ENCODE peak calls at places on chromosomes 3 and 15, in five cellular contexts. N is H9, Q is dorsolateral prefrontal cortex, C is lung, S is GM13976. J is an unnamed sample.

GRCh38 chr3:13110678-13111116 is 37.5 kb upstream of the IQSEC1 start:
- DNase-seq in C (no peak), N (no peak), Q (no peak), S (peak; percentile 79), J (peak; percentile 75)

GRCh38 chr3:107987036-107987557 is 103.7 kb downstream of the CD47 start:
- DNase-seq in C (peak; percentile 90), S (no peak), N (no peak), Q (no peak), J (no peak)

GRCh38 chr3:140727886-140728285 is 50.0 kb downstream of the TRIM42 start:
- DNase-seq in N (no peak), C (no peak), S (no peak), Q (no peak), J (no peak)

GRCh38 chr3:6602329-6602728 is 258.6 kb upstream of the GRM7 start:
- DNase-seq in Q (no peak), N (no peak), C (no peak), S (no peak), J (no peak)

GRCh38 chr15:66875588-66876422 is 173.8 kb downstream of the SMAD6 start:
- DNase-seq in C (peak; percentile 25), Q (no peak), N (no peak), S (no peak), J (no peak)

GRCh38 chr3:184315871-184316661 is 1.7 kb downstream of the EIF4G1 start:
- DNase-seq in N (no peak), S (peak; percentile 45), C (no peak), Q (no peak), J (peak; percentile 19)

GRCh38 chr15:70461992-70462391 is 301.4 kb downstream of the UACA start:
- DNase-seq in C (no peak), N (no peak), Q (no peak), S (no peak), J (no peak)

GRCh38 chr3:33440328-33440577 is at the start of gene UBP1:
- DNase-seq in S (no peak), N (no peak), Q (no peak), C (no peak), J (no peak)

GRCh38 chr15:66937588-66937987 is 127.8 kb upstream of the SMAD3 start:
- DNase-seq in N (no peak), S (no peak), C (no peak), Q (no peak), J (no peak)

GRCh38 chr3:62131620-62132019 is 241.7 kb downstream of the FEZF2 start:
- DNase-seq in Q (no peak), N (no peak), C (no peak), S (no peak), J (no peak)

GRCh38 chr3:182713743-182714517 is 79.4 kb upstream of the ATP11B start:
- DNase-seq in N (no peak), Q (no peak), C (no peak), S (peak; percentile 58), J (peak; percentile 45)

GRCh38 chr3:55779543-55779942 is 292.4 kb upstream of the WNT5A start:
- DNase-seq in C (no peak), S (no peak), N (no peak), Q (no peak), J (no peak)

GRCh38 chr3:19937459-19938362 is 3.7 kb upstream of the EFHB start:
- DNase-seq in N (no peak), C (no peak), S (no peak), Q (no peak), J (no peak)

GRCh38 chr3:55690161-55690560 is 203.1 kb upstream of the WNT5A start:
- DNase-seq in C (no peak), N (no peak), Q (no peak), S (no peak), J (no peak)

GRCh38 chr3:14422016-14422963 is 19.9 kb downstream of the SLC6A6 start:
- DNase-seq in N (peak; percentile 84), C (no peak), S (no peak), Q (no peak), J (no peak)

GRCh38 chr3:46293991-46294833 is 52.0 kb downstream of the CCR3 start:
- DNase-seq in C (no peak), S (peak; percentile 46), Q (no peak), N (no peak), J (peak; percentile 50)

GRCh38 chr3:120470870-120471269 is 20.1 kb upstream of the FSTL1 start:
- DNase-seq in S (no peak), N (no peak), C (no peak), Q (peak; percentile 33), J (no peak)

GRCh38 chr3:150237490-150237889 is 170.6 kb upstream of the TSC22D2 start:
- DNase-seq in S (no peak), C (no peak), N (no peak), Q (peak; percentile 61), J (no peak)

GRCh38 chr3:87503901-87504498 is 227.6 kb upstream of the POU1F1 start:
- DNase-seq in C (no peak), Q (no peak), S (peak; percentile 47), N (peak; percentile 26), J (peak; percentile 28)

GRCh38 chr3:4376499-4376898 is 73.3 kb downstream of the SETMAR start:
- DNase-seq in N (no peak), Q (no peak), S (no peak), C (no peak), J (no peak)

GRCh38 chr3:193744822-193745684 is 152.0 kb downstream of the OPA1 start:
- DNase-seq in C (no peak), S (no peak), N (no peak), Q (no peak), J (no peak)

GRCh38 chr3:134318166-134318565 is 56.1 kb downstream of the AMOTL2 start:
- DNase-seq in N (no peak), S (no peak), Q (no peak), C (no peak), J (no peak)

GRCh38 chr3:30342319-30343060 is 263.9 kb upstream of the TGFBR2 start:
- DNase-seq in C (peak; percentile 44), Q (no peak), N (no peak), S (no peak), J (no peak)

GRCh38 chr3:18144571-18144970 is 280.6 kb downstream of the SATB1 start:
- DNase-seq in S (no peak), Q (no peak), C (no peak), N (no peak), J (no peak)

GRCh38 chr3:18808423-18808822 is 339.9 kb upstream of the KCNH8 start:
- DNase-seq in N (no peak), S (no peak), C (no peak), Q (no peak), J (no peak)

GRCh38 chr3:19272296-19272695 is 124.0 kb downstream of the KCNH8 start:
- DNase-seq in C (no peak), N (no peak), Q (no peak), S (no peak), J (no peak)

GRCh38 chr15:70815604-70816003 is 38.4 kb downstream of the LARP6 start:
- DNase-seq in C (no peak), S (no peak), N (no peak), Q (no peak), J (no peak)

GRCh38 chr15:65032823-65033537 is 3.5 kb upstream of the MTFMT start:
- DNase-seq in C (peak; percentile 61), Q (peak; percentile 36), S (peak; percentile 51), N (peak; percentile 94), J (no peak)

DNA sequence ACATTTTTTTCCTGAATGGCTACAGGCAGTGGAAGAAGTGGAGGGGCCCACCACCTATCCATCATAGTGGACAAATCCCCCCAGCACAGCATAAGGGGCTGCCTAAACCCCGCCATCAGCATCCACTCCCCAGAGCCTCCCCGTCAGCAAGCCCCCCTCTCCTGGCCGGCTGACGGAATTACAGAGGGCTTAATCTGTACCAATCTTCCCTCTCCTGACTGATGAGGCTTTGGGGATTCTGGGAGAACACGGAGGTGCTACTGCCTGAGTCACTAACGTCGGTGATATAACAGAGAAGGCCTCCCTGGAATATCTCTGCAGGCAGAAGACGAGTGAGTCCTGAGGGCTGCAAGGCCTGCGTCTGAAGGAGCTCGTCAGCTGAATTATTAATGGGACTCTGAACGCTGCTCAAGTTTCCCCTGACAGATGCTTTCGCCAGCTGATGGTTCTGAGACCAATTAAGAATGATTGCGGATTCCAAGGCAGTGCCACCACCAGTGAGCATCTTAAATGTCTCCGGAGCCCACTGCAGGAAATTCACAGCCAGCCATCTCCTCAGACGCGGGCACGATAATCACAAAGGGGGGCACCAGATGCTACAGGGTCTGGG is 147.7 kb downstream of the XXYLT1 start:
- DNase-seq in C (no peak), S (no peak), N (peak; percentile 53), Q (no peak), J (no peak)
- TF ChIP-seq CTCF in C (no peak), S (no peak), N (peak; percentile 64), Q (no peak), J (no peak)

GRCh38 chr15:88465633-88466219 is 1.5 kb downstream of the MRPL46 start:
- DNase-seq in C (peak; percentile 57), Q (no peak), N (no peak), S (no peak), J (no peak)

GRCh38 chr15:88467073-88467934 is at the start of the genes MRPL46 and MRPS11:
- DNase-seq in N (peak; percentile 88), C (peak; percentile 89), S (peak; percentile 91), Q (peak; percentile 92), J (peak; percentile 90)

GRCh38 chr15:88470625-88471372 is 3.3 kb downstream of the MRPS11 start:
- DNase-seq in Q (no peak), S (no peak), N (no peak), C (no peak), J (no peak)

GRCh38 chr15:88469321-88469720 is 1.8 kb downstream of the MRPS11 start:
- DNase-seq in N (no peak), S (no peak), C (no peak), Q (no peak), J (no peak)

DNA sequence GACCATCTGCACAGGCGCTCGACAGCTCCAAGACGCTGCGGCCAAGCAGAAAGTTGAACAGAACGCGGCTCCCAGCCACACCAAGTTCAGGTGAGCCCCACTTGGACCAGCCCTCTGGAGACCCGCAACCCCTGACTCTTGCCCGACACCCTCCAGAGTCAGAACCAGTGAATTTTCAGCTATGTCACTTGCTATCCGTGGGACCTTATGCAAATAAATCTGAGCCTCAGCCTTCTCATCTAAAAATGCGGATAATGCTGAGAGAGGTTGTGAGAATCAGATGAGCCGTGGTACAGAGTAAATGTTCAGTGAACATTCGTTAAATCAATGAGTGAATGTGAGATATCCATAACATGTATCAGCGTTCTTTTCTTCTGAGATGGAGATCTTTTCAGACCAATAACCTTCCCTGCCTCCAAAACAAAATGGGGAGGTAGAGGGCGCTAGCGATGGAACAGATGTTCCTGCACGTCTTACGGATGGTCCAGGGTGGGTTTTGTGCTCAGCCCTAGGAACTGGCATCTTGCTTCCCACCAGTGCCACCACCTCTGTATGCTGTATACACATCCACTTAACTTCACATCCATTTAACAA is 524 bp downstream of the MRPS11 start:
- DNase-seq in C (no peak), S (no peak), Q (no peak), N (no peak), J (no peak)
- TF ChIP-seq CTCF in C (no peak), S (peak; percentile 41), Q (peak; percentile 5), N (peak; percentile 40), J (peak; percentile 38)

GRCh38 chr3:32143849-32144757 is 37.7 kb downstream of the GPD1L start:
- DNase-seq in C (peak; percentile 70), S (peak; percentile 63), N (peak; percentile 58), Q (peak; percentile 42), J (peak; percentile 58)
- TF ChIP-seq CTCF in C (peak; percentile 59), S (peak; percentile 65), N (peak; percentile 85), Q (peak; percentile 86), J (peak; percentile 55)

GRCh38 chr15:93583533-93583932 is 494.5 kb upstream of the RGMA start:
- DNase-seq in C (no peak), S (no peak), Q (no peak), N (no peak), J (no peak)

GRCh38 chr15:93587046-93587445 is 498.0 kb upstream of the RGMA start:
- DNase-seq in Q (no peak), C (no peak), N (no peak), S (no peak), J (no peak)

GRCh38 chr15:93584021-93584420 is 495.0 kb upstream of the RGMA start:
- DNase-seq in C (no peak), Q (no peak), N (no peak), S (no peak), J (no peak)
- TF ChIP-seq CTCF in C (no peak), Q (no peak), N (no peak), S (no peak), J (no peak)